ENCODE peak calls at places on chromosomes 11 and 22, in nine cellular contexts. Q, O, Y, J, F, B, N, G and K are unnamed samples.

GRCh38 chr11:134393638-134394037 is 18.4 kb downstream of the B3GAT1 start:
- DNase-seq in Q (no peak), O (no peak), Y (no peak), J (no peak), F (no peak), B (no peak), N (peak), G (no peak), K (no peak)

GRCh38 chr11:71109186-71109585 is 143.2 kb downstream of the SHANK2 start:
- DNase-seq in Q (no peak), O (no peak), Y (no peak), J (no peak), F (no peak), B (no peak), N (no peak), G (no peak), K (no peak)

GRCh38 chr11:106917973-106918372 is 100.3 kb downstream of the GUCY1A2 start:
- DNase-seq in Q (no peak), O (no peak), Y (no peak), J (no peak), F (no peak), B (peak), N (no peak), G (peak), K (no peak)

GRCh38 chr22:47102648-47103047 is 340.2 kb downstream of the TBC1D22A start:
- DNase-seq in Q (no peak), O (no peak), Y (no peak), J (no peak), F (no peak), B (no peak), N (peak), G (no peak), K (peak)

GRCh38 chr11:77062924-77063323 is 3.8 kb upstream of the CAPN5 start:
- DNase-seq in Q (no peak), O (no peak), Y (no peak), J (no peak), F (no peak), B (no peak), N (peak), G (no peak), K (no peak)

GRCh38 chr11:115624065-115624464 is 119.8 kb upstream of the CADM1 start:
- DNase-seq in Q (no peak), O (no peak), Y (no peak), J (no peak), F (no peak), B (no peak), N (no peak), G (no peak), K (no peak)

GRCh38 chr22:48968201-48968959 is 859.3 kb downstream of the BRD1 start:
- DNase-seq in Q (no peak), O (no peak), Y (no peak), J (no peak), F (no peak), B (no peak), N (peak), G (no peak), K (peak)

GRCh38 chr22:45254789-45255261 is 14.1 kb upstream of the KIAA0930 start:
- DNase-seq in Q (no peak), O (no peak), Y (no peak), J (no peak), F (no peak), B (no peak), N (no peak), G (peak), K (no peak)

GRCh38 chr22:17085277-17086091 is 684 bp downstream of the IL17RA start:
- DNase-seq in Q (no peak), O (no peak), Y (no peak), J (peak), F (peak), B (no peak), N (peak), G (no peak), K (no peak)

GRCh38 chr11:2554338-2555240 is 109.8 kb downstream of the KCNQ1 start:
- DNase-seq in Q (no peak), O (no peak), Y (no peak), J (no peak), F (no peak), B (no peak), N (no peak), G (no peak), K (no peak)

GRCh38 chr22:37657590-37658132 is 862 bp upstream of the PDXP start:
- DNase-seq in Q (no peak), O (peak), Y (peak), J (no peak), F (no peak), B (peak), N (peak), G (no peak), K (no peak)

GRCh38 chr11:70608568-70609314 is 210.4 kb downstream of the CTTN start:
- DNase-seq in Q (no peak), O (no peak), Y (no peak), J (no peak), F (no peak), B (no peak), N (no peak), G (no peak), K (no peak)